ENCODE peak calls at places on chromosomes 3 and 15, in seven cellular contexts. C is GM23248; U is pancreas; H is naive thymus-derived CD4-positive, alpha-beta T cell; J is effector memory CD4-positive, alpha-beta T cell; Q is body of pancreas; S is sigmoid colon. B is an unnamed sample.
A peak's percentile ranks its signal among the peaks of the same experiment; 100 is the strongest.

GRCh38 chr3:20111836-20112235 is 71.6 kb downstream of the KAT2B start:
- DNase-seq in C (no peak), U (no peak), H (no peak), J (no peak), Q (no peak), S (no peak), B (no peak)

GRCh38 chr3:122743581-122744120 is 50.0 kb downstream of the HSPBAP1 start:
- DNase-seq in C (no peak), U (no peak), H (no peak), J (no peak), Q (no peak), S (no peak), B (no peak)

GRCh38 chr15:56918907-56919707 is 663 bp downstream of the TCF12 start:
- DNase-seq in C (peak; percentile 91), U (peak; percentile 62), H (peak; percentile 52), J (peak; percentile 51), Q (peak; percentile 66), S (peak; percentile 75), B (no peak)

GRCh38 chr3:129027544-129027880 is 26.4 kb downstream of the EFCC1 start:
- DNase-seq in C (no peak), U (no peak), H (no peak), J (no peak), Q (no peak), S (no peak), B (no peak)

GRCh38 chr15:48946840-48947187 is 16.9 kb downstream of the SHC4 start:
- DNase-seq in C (no peak), U (no peak), H (no peak), J (no peak), Q (no peak), S (no peak), B (no peak)

GRCh38 chr15:61118885-61119284 is 110.2 kb downstream of the RORA start:
- DNase-seq in C (no peak), U (no peak), H (no peak), J (no peak), Q (no peak), S (no peak), B (no peak)

GRCh38 chr3:197468866-197469382 is 86.8 kb downstream of the BDH1 start:
- DNase-seq in C (peak; percentile 75), U (peak; percentile 31), H (no peak), J (no peak), Q (peak; percentile 72), S (no peak), B (no peak)

GRCh38 chr15:31169558-31169957 is 68.0 kb upstream of the TRPM1 start:
- DNase-seq in C (no peak), U (no peak), H (no peak), J (no peak), Q (no peak), S (no peak), B (no peak)

GRCh38 chr3:58249358-58250092 is 11.9 kb downstream of the ABHD6 start:
- DNase-seq in C (no peak), U (no peak), H (no peak), J (no peak), Q (no peak), S (no peak), B (no peak)

GRCh38 chr3:34106879-34107278 is 308.4 kb downstream of the PDCD6IP start:
- DNase-seq in C (peak; percentile 4), U (no peak), H (no peak), J (no peak), Q (peak; percentile 6), S (no peak), B (peak; percentile 43)

GRCh38 chr15:36109943-36110658 is 469.3 kb upstream of the CDIN1 start:
- DNase-seq in C (peak; percentile 76), U (no peak), H (no peak), J (no peak), Q (peak; percentile 33), S (no peak), B (no peak)

GRCh38 chr15:95559875-95560394 is 770.6 kb upstream of the NR2F2 start:
- DNase-seq in C (peak; percentile 94), U (no peak), H (no peak), J (no peak), Q (peak; percentile 6), S (no peak), B (no peak)

GRCh38 chr3:61031503-61031902 is 219.7 kb downstream of the FHIT start:
- DNase-seq in C (no peak), U (no peak), H (no peak), J (no peak), Q (no peak), S (no peak), B (no peak)

GRCh38 chr3:182585532-182586150 is 207.7 kb upstream of the ATP11B start:
- DNase-seq in C (no peak), U (no peak), H (no peak), J (no peak), Q (no peak), S (no peak), B (no peak)

GRCh38 chr3:45640724-45641361 is 46.3 kb downstream of the LIMD1 start:
- DNase-seq in C (no peak), U (no peak), H (no peak), J (no peak), Q (peak; percentile 54), S (no peak), B (no peak)

GRCh38 chr15:95629503-95630168 is 700.9 kb upstream of the NR2F2 start:
- DNase-seq in C (no peak), U (no peak), H (no peak), J (no peak), Q (no peak), S (no peak), B (no peak)

GRCh38 chr15:35379972-35380371 is 166.0 kb downstream of the DPH6 start:
- DNase-seq in C (no peak), U (no peak), H (no peak), J (no peak), Q (no peak), S (no peak), B (no peak)

GRCh38 chr15:46708226-46708625 is 1009.1 kb upstream of the SEMA6D start:
- DNase-seq in C (no peak), U (no peak), H (no peak), J (no peak), Q (no peak), S (no peak), B (no peak)

GRCh38 chr3:110711130-110711832 is 360.3 kb upstream of the NECTIN3 start:
- DNase-seq in C (no peak), U (no peak), H (no peak), J (no peak), Q (no peak), S (no peak), B (no peak)

GRCh38 chr3:110710605-110711004 is 361.0 kb upstream of the NECTIN3 start:
- DNase-seq in C (no peak), U (peak; percentile 35), H (no peak), J (no peak), Q (peak; percentile 21), S (no peak), B (no peak)

GRCh38 chr3:110708166-110708565 is 363.4 kb upstream of the NECTIN3 start:
- DNase-seq in C (no peak), U (no peak), H (no peak), J (no peak), Q (no peak), S (no peak), B (no peak)

GRCh38 chr3:110711851-110712396 is 359.7 kb upstream of the NECTIN3 start:
- DNase-seq in C (peak; percentile 6), U (no peak), H (no peak), J (no peak), Q (no peak), S (no peak), B (peak; percentile 50)

DNA sequence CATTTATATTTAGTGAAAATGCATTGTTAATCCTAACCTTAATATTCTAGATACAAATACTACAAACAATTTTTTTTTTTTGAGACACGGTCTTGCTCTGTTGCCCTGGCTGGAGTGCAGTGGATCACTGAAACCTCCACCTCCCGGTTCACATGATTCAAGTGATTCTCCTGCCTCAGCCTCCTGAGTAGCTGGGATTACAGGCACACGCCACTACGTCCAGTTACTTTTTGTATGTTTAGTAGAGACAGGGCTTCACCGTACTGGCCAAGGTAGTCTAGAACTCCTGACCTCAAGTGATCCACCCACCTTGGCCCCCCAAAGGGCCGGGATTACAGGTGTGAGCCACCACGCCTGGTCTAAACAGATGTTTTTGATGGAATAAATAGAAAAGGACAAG is 361.5 kb upstream of the NECTIN3 start:
- DNase-seq in C (no peak), U (no peak), H (no peak), J (no peak), Q (no peak), S (no peak), B (no peak)
- H3K4me3 ChIP-seq in C (no peak overlapping the region), U (no peak overlapping the region), H (no peak overlapping the region), J (no peak overlapping the region), Q (no peak overlapping the region), S (no peak overlapping the region), B (no peak overlapping the region)

GRCh38 chr3:167575000-167575399 is 78.7 kb downstream of the WDR49 start:
- DNase-seq in C (no peak), U (no peak), H (no peak), J (no peak), Q (no peak), S (no peak), B (no peak)
- H3K27ac ChIP-seq in C (no peak overlapping the region), U (no peak overlapping the region), H (no peak overlapping the region), J (no peak overlapping the region), Q (no peak overlapping the region), S (no peak overlapping the region), B (no peak overlapping the region)

GRCh38 chr15:29065571-29065970 is 179.8 kb downstream of the APBA2 start:
- DNase-seq in C (no peak), U (no peak), H (no peak), J (no peak), Q (no peak), S (no peak), B (no peak)

GRCh38 chr15:29064731-29065130 is 179.0 kb downstream of the APBA2 start:
- DNase-seq in C (no peak), U (no peak), H (no peak), J (no peak), Q (no peak), S (no peak), B (no peak)

GRCh38 chr15:29063646-29064045 is 177.9 kb downstream of the APBA2 start:
- DNase-seq in C (no peak), U (no peak), H (no peak), J (no peak), Q (no peak), S (no peak), B (no peak)

GRCh38 chr15:29066310-29066709 is 180.5 kb downstream of the APBA2 start:
- DNase-seq in C (no peak), U (no peak), H (no peak), J (no peak), Q (no peak), S (no peak), B (no peak)

GRCh38 chr15:29064290-29064689 is 178.5 kb downstream of the APBA2 start:
- DNase-seq in C (no peak), U (peak; percentile 63), H (no peak), J (no peak), Q (peak; percentile 43), S (no peak), B (no peak)
- H3K9me3 ChIP-seq in C (no peaks in the 10 kb centered on the region), U (no peaks in the 10 kb centered on the region), H (no peaks in the 10 kb centered on the region), J (no peaks in the 10 kb centered on the region), Q (no peaks in the 10 kb centered on the region), S (no peaks in the 10 kb centered on the region), B (no peaks in the 10 kb centered on the region)

DNA sequence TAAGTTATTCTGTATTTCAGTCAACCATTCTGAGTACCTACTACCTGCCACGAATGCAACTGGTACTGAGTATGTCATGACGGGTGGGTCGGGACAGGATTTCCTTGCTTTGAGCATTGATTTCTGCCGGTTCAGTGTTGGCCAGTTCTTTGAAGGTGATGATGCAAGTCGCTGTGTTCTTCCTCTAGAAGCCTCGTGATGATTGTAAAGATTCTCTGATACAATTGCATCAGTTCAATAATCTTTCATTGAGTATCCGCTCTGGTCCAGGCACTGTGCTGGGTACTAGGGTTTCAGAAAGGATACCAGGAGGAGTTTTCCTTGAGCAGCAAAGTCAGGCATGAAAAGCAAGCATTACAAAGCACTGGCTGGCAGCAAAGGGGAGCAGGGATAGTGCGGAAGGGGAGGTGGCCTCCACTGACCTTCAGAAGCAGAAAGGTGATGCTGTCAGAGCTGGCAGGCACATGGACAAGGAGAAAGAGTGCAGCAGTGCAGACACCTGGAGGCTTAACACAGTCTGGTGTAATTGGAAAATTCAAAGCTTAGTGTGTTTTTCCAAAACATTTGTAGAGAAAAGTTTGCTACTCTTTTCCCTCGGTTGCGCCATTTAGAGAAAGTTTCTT is 100.1 kb downstream of the RPL39L start:
- DNase-seq in C (no peak), U (no peak), H (no peak), J (no peak), Q (no peak), S (no peak), B (no peak)
- H3K4me3 ChIP-seq in C (no peak overlapping the region), U (no peak overlapping the region), H (no peak overlapping the region), J (no peak overlapping the region), Q (no peak overlapping the region), S (no peak overlapping the region), B (no peak overlapping the region)

B was measured in iPS DF 6.9.